ENCODE peak calls at places on chromosomes 1 and 21, in four cellular contexts. T is NCI-H146; F is NCI-H345; B is CD8-positive, alpha-beta memory T cell. I is an unnamed sample.

GRCh38 chr1:35505911-35506798 is 51.0 kb downstream of the KIAA0319L start:
- DNase-seq in T (no peak), F (no peak), B (peak), I (peak)

GRCh38 chr1:44113095-44113609 is 5.5 kb upstream of the KLF17 start:
- DNase-seq in T (no peak), F (no peak), B (no peak), I (no peak)

GRCh38 chr1:115771847-115772457 is 3.4 kb upstream of the CASQ2 start:
- DNase-seq in T (peak), F (peak), B (no peak), I (peak)

GRCh38 chr1:205301220-205301821 is 20.2 kb downstream of the NUAK2 start:
- DNase-seq in T (peak), F (peak), B (no peak), I (peak)

GRCh38 chr1:198174297-198174696 is 17.5 kb downstream of the NEK7 start:
- DNase-seq in T (no peak), F (no peak), B (no peak), I (no peak)

GRCh38 chr1:169484683-169485426 is 889 bp downstream of the SLC19A2 start:
- DNase-seq in T (peak), F (peak), B (peak), I (peak)

GRCh38 chr1:234611153-234611798 is 1.3 kb upstream of the IRF2BP2 start:
- DNase-seq in T (peak), F (peak), B (no peak), I (peak)

GRCh38 chr1:117466761-117467160 is 99.5 kb downstream of the MAN1A2 start:
- DNase-seq in T (no peak), F (no peak), B (no peak), I (no peak)

GRCh38 chr1:14616997-14617396 is 18.5 kb downstream of the KAZN start:
- DNase-seq in T (no peak), F (no peak), B (no peak), I (no peak)

GRCh38 chr1:199948587-199949280 is 78.8 kb upstream of the NR5A2 start:
- DNase-seq in T (no peak), F (peak), B (no peak), I (no peak)

GRCh38 chr1:195618287-195618686 is 990.0 kb downstream of the KCNT2 start:
- DNase-seq in T (no peak), F (no peak), B (no peak), I (no peak)

GRCh38 chr1:115642168-115643072 is 650 bp downstream of the VANGL1 start:
- DNase-seq in T (peak), F (peak), B (no peak), I (peak)

GRCh38 chr21:15483138-15483780 is 246.5 kb upstream of the USP25 start:
- DNase-seq in T (peak), F (peak), B (peak), I (peak)

GRCh38 chr1:18926315-18927081 is 24.1 kb upstream of the ALDH4A1 start:
- DNase-seq in T (no peak), F (no peak), B (peak), I (peak)

GRCh38 chr1:181396811-181397210 is 86.5 kb upstream of the CACNA1E start:
- DNase-seq in T (no peak), F (no peak), B (no peak), I (no peak)

GRCh38 chr1:154342836-154343472 is 17.6 kb downstream of the ATP8B2 start:
- DNase-seq in T (no peak), F (no peak), B (peak), I (no peak)

GRCh38 chr1:94416901-94417701 is 1.1 kb upstream of the ABCD3 start:
- DNase-seq in T (peak), F (no peak), B (no peak), I (peak)

GRCh38 chr1:41368384-41368783 is 7.2 kb downstream of the FOXO6 start:
- DNase-seq in T (no peak), F (no peak), B (no peak), I (no peak)

GRCh38 chr21:17784604-17785402 is 34.4 kb downstream of the C21orf91 start:
- DNase-seq in T (no peak), F (no peak), B (no peak), I (no peak)

GRCh38 chr1:61605607-61606321 is 119.2 kb downstream of the TM2D1 start:
- DNase-seq in T (no peak), F (no peak), B (no peak), I (peak)

GRCh38 chr21:34991366-34991967 is 57.6 kb downstream of the RUNX1 start:
- DNase-seq in T (no peak), F (no peak), B (no peak), I (no peak)

GRCh38 chr1:161200992-161201827 is 957 bp upstream of the NDUFS2 start:
- DNase-seq in T (peak), F (no peak), B (no peak), I (peak)

GRCh38 chr1:184555665-184556641 is 169.1 kb downstream of the C1orf21 start:
- DNase-seq in T (peak), F (no peak), B (no peak), I (peak)